ENCODE peak calls at places on chromosomes 1 and 21, in four cellular contexts. One of them, this sample, is unnamed. For H3K27me3, the result is how much of the 10 kb centered on the place peaks cover.

GRCh38 chr1:182682898-182683501 is 1.4 kb downstream of the RGS8 start:
- DNase-seq in GM06990: no peak
- DNase-seq in aorta: no peak
- DNase-seq in breast epithelium: no peak
- DNase-seq in this sample: no peak

GRCh38 chr1:246091477-246091876 is 415.6 kb downstream of the SMYD3 start:
- DNase-seq in GM06990: no peak
- DNase-seq in aorta: no peak
- DNase-seq in breast epithelium: no peak
- DNase-seq in this sample: peak

GRCh38 chr1:116265931-116266863 is 106.8 kb upstream of the ATP1A1 start:
- DNase-seq in GM06990: no peak
- DNase-seq in aorta: no peak
- DNase-seq in breast epithelium: no peak
- DNase-seq in this sample: no peak

GRCh38 chr1:56551691-56552090 is 27.7 kb downstream of the PLPP3 start:
- DNase-seq in GM06990: no peak
- DNase-seq in aorta: no peak
- DNase-seq in breast epithelium: no peak
- DNase-seq in this sample: no peak

GRCh38 chr1:110209715-110210603 is at the start of gene KCNC4:
- DNase-seq in GM06990: peak
- DNase-seq in aorta: peak
- DNase-seq in breast epithelium: peak
- DNase-seq in this sample: peak

GRCh38 chr21:39676054-39676771 is 63.5 kb downstream of the B3GALT5 start:
- DNase-seq in GM06990: peak
- DNase-seq in aorta: no peak
- DNase-seq in breast epithelium: no peak
- DNase-seq in this sample: no peak

GRCh38 chr1:24996983-24997893 is 67.2 kb upstream of the RUNX3 start:
- DNase-seq in GM06990: no peak
- DNase-seq in aorta: no peak
- DNase-seq in breast epithelium: no peak
- DNase-seq in this sample: no peak

GRCh38 chr1:15188145-15188544 is 34.6 kb downstream of the TMEM51 start:
- DNase-seq in GM06990: no peak
- DNase-seq in aorta: no peak
- DNase-seq in breast epithelium: no peak
- DNase-seq in this sample: no peak

DNA sequence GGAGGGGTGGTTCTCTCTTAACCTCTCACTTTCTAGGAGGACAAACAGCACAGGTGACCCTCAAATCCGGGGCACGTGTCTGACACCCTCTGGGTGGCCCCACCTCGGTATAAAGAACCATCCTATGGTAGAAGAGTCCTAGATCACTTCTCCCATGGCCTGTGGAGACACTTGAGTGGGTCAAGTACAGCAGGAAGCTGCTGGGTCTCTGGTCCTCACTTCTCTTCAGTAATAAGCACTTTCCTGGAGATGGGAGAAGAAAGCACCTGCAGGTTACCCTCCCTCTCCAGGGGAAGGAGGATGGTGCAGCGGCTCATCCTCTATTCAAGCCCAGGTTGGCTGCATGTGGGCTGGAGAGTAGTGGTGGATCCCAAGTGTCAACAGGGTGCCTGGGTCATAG is 17.0 kb downstream of the S100A7 start:
- DNase-seq in GM06990: no peak
- DNase-seq in aorta: no peak
- DNase-seq in breast epithelium: no peak
- DNase-seq in this sample: no peak
- H3K27me3 ChIP-seq in GM06990: under half
- H3K27me3 ChIP-seq in aorta: under half
- H3K27me3 ChIP-seq in breast epithelium: under half
- H3K27me3 ChIP-seq in this sample: under half

DNA sequence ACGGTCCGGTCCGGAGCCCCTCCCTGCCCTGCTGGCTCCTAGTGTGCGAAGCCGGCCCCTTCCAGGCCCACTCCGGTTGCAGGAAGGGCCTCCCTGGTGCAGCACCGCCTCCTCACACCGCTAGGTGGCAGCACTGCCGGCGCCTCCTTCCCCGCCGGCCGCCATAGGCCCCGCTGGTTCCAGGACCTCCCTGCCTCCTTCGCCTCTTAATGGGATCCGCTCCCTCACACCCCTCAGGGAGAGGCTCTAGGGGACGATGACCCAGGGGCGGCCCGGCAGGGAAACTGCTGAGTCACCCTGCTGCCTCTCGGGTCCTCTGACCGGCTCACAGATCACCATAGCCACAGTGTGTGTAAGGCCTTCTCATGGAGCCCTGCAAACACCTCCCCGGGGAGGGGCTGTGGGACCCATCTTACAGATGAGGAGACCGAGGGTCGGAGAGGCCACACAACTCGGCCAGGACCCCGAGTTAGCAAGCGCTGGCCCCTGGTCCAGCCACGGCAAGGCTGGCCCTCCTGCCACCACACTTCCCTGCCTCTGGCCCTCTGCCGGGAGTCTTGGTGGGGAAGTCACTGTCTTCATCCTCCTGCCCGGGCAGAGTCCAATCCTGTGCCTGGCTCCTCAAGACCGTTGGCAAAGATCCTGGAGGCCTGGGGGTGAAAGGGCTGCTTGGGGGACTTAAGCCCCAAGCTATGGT is 1.6 kb upstream of the AJAP1 start:
- DNase-seq in GM06990: peak
- DNase-seq in aorta: peak
- DNase-seq in breast epithelium: no peak
- DNase-seq in this sample: peak
- H3K27me3 ChIP-seq in GM06990: under half
- H3K27me3 ChIP-seq in aorta: under half
- H3K27me3 ChIP-seq in breast epithelium: half or more
- H3K27me3 ChIP-seq in this sample: under half

DNA sequence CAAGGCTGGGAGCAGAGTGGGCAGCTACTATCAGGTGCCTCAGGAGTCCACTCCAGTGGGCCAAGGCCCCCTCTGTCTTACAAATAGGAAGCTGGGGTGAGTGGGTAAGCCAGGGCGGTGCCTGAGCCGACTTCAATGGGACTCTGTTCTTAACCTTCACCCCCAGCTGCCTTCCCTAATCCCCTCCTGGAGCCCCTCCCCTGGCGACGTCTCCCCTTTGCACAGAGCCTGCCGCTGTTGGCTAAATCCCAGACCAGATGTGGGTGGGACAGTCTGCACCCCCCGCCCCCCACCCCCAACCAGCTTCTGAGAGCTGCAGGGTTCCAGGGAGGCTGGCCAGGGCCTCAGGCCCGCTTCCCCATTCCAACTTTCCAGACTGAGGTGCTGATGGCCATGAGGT is 6.6 kb downstream of the COL8A2 start:
- DNase-seq in GM06990: no peak
- DNase-seq in aorta: no peak
- DNase-seq in breast epithelium: no peak
- DNase-seq in this sample: no peak
- H3K27me3 ChIP-seq in GM06990: under half
- H3K27me3 ChIP-seq in aorta: under half
- H3K27me3 ChIP-seq in breast epithelium: under half
- H3K27me3 ChIP-seq in this sample: under half

GRCh38 chr1:55040083-55040952 is 970 bp downstream of the PCSK9 start:
- DNase-seq in GM06990: no peak
- DNase-seq in aorta: no peak
- DNase-seq in breast epithelium: no peak
- DNase-seq in this sample: peak
- H3K27me3 ChIP-seq in GM06990: under half
- H3K27me3 ChIP-seq in aorta: under half
- H3K27me3 ChIP-seq in breast epithelium: under half
- H3K27me3 ChIP-seq in this sample: under half

DNA sequence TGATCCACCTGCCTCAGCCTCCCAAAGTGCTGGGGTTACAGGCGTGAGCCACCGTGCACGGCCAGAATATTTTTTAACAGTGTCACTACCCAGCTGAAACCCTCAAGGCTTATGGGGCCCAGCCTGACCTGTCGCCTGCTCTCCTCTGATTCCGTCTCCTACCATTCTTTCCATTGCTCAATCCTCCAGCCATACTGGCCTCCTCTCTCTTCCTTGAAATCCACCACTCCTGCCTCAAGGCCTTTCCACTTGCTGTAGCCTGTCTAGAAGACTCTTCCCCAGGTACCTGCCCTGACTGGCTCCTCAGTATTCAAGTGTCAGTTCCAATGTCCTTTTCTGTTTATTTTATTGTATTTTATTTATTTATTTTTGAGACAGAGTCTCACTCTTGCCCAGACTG is 53.9 kb downstream of the YARS1 start:
- DNase-seq in GM06990: no peak
- DNase-seq in aorta: no peak
- DNase-seq in breast epithelium: no peak
- DNase-seq in this sample: no peak
- H3K27me3 ChIP-seq in GM06990: under half
- H3K27me3 ChIP-seq in aorta: under half
- H3K27me3 ChIP-seq in breast epithelium: under half
- H3K27me3 ChIP-seq in this sample: under half

DNA sequence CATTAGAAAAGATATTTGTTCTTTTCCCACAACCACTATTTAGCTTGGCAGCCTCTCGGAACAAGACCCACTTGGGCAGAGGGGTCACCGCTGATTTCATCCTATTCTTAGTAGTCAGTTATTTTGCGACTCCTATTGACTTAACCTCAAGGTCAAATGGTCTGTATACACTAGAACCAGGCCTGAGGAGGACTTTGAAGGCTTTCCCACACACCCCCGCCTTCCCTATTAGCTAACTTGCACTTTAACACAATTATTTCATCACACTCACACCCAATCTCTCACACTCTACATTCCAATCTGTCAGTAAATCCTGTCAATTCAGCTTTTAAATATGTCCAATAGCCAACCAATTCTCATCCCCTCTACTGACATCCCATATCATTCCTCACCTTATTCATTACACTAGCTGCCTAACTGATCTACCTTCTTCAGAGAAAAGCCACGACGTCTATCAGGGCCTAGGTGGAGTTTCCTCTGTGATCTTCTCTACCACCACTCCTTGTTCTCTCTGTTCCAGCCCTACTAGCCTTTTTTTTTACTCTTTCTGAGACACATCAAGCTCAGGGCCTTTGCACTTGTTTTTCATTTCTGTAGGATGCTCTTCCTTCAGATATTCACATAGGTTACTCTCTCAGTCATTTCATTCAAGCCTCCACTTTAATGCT is 1.0 kb upstream of the NIBAN1 start:
- DNase-seq in GM06990: no peak
- DNase-seq in aorta: no peak
- DNase-seq in breast epithelium: no peak
- DNase-seq in this sample: no peak
- H3K27me3 ChIP-seq in GM06990: under half
- H3K27me3 ChIP-seq in aorta: under half
- H3K27me3 ChIP-seq in breast epithelium: under half
- H3K27me3 ChIP-seq in this sample: under half

DNA sequence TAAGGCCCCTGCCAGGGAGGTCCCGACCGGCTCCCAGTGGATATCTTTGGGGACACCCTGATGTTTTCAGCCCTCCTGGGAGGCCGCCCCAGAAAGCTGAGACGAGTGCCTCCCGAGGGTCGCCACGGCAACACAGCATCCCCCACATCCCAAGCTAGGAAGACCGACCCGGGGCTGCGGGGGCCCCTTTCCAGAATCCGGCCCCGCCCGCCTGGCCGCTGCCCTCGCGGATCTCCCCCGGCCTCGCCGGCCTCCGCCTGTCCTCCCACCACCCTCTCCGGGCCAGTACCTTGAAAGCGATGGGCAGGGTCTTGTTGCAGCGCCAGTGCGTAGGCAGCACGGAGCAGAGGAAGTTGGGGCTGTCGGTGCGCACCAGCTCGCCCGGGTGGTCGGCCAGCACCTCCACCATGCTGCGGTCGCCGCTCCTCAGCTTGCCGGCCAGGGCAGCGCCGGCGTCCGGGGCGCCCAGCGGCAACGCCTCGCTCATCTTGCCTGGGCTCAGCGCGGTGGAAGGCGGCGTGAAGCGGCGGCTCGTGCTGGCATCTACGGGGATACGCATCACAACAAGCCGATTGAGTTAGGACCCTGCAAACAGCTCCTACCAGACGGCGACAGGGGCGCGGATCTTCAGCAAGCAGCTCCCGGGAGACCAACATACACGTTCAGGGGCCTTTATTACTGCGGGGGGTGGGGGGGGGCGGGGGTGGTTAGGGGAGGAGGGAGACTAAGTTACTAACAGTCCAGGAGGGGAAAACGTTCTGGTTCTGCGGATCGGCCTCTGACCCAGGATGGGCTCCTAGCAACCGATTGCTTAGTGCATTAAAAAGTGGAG is 162.3 kb downstream of the RUNX1 start:
- DNase-seq in GM06990: peak
- DNase-seq in aorta: peak
- DNase-seq in breast epithelium: no peak
- DNase-seq in this sample: peak
- H3K27me3 ChIP-seq in GM06990: under half
- H3K27me3 ChIP-seq in aorta: under half
- H3K27me3 ChIP-seq in breast epithelium: under half
- H3K27me3 ChIP-seq in this sample: under half

DNA sequence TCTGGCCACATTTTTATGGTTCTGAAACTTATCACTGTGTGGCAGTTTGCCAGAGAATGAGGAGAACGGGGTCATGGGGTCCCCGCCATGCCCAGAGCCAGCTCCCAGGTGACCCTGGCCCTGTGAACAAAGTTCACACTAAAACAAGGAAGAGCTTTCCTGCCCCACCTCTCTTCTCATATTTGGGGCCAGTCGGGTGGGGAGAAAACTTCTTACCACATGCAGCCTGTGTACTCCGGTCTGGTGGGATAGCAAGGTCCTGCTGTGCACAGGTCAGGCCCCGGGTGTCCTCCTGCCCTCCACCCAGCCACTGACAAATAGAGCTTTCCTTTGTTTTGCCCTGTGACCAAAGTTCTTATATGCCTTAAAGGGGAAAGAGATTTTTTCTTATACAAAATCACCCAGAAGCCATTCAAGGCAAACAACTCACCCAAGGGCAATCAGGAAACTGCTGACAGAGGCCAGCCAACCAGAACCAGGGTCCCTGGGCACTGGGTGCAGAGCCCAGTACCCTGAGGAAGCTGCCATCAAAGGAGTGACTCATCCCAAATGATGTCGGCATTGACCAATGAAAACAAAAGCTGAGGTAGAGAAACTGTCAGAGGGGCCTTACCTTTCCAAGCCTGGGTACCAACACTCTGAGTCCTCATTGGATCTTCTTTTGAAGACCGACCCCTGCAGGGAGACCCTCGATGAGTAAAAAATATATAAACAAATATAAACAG is 53.6 kb downstream of the OLIG1 start:
- DNase-seq in GM06990: no peak
- DNase-seq in aorta: no peak
- DNase-seq in breast epithelium: no peak
- DNase-seq in this sample: no peak
- H3K27me3 ChIP-seq in GM06990: under half
- H3K27me3 ChIP-seq in aorta: under half
- H3K27me3 ChIP-seq in breast epithelium: under half
- H3K27me3 ChIP-seq in this sample: under half

DNA sequence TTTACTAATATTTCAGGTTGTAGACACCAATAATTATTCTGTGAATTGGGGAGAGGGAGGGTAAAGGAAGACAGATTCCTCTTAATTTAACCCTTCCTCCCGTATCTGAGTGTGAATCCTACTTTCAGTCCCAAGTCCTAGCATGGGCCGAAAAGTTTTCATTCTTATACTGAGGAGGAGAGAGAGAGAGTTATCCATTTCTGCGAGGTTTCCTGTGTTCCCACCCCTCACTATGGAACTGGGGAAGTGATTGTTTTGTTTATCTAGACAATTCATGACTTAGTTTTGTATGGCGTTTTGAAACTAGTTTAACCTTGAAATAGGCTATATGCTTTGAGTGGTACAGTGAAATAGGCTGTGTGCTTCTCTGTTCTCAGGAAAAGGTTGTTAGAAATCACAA is 134.0 kb upstream of the DPYD start:
- DNase-seq in GM06990: no peak
- DNase-seq in aorta: no peak
- DNase-seq in breast epithelium: no peak
- DNase-seq in this sample: no peak
- H3K27me3 ChIP-seq in GM06990: under half
- H3K27me3 ChIP-seq in aorta: under half
- H3K27me3 ChIP-seq in breast epithelium: under half
- H3K27me3 ChIP-seq in this sample: under half

This sample was measured in K562.